ENCODE peak calls at places on chromosomes 2 and 18, in seven cellular contexts. C is K562, E is H1, I is HepG2, D is SK-N-SH, Z is HCT116, A is Panc1. H is an unnamed sample.

GRCh38 chr2:170113168-170113567 is 64.8 kb upstream of the MYO3B start:
- DNase-seq in C (no peak), E (no peak), I (no peak), D (no peak), Z (no peak), A (no peak), H (no peak)

GRCh38 chr18:48790869-48791635 is 159.7 kb downstream of the SMAD7 start:
- DNase-seq in C (no peak), E (no peak), I (no peak), D (no peak), Z (no peak), A (no peak), H (no peak)

GRCh38 chr2:60530228-60530627 is 23.2 kb downstream of the BCL11A start:
- DNase-seq in C (no peak), E (no peak), I (no peak), D (peak), Z (no peak), A (no peak), H (no peak)

GRCh38 chr18:812673-813404 is 797 bp upstream of the YES1 start:
- DNase-seq in C (peak), E (no peak), I (peak), D (peak), Z (peak), A (peak), H (peak)

GRCh38 chr2:30530346-30530745 is 83.3 kb downstream of the LCLAT1 start:
- DNase-seq in C (no peak), E (no peak), I (no peak), D (no peak), Z (no peak), A (no peak), H (no peak)

GRCh38 chr2:108570416-108570815 is 36.1 kb downstream of the LIMS1 start:
- DNase-seq in C (peak), E (no peak), I (no peak), D (no peak), Z (no peak), A (no peak), H (no peak)

GRCh38 chr2:65366595-65367125 is 65.7 kb downstream of the SPRED2 start:
- DNase-seq in C (peak), E (no peak), I (peak), D (no peak), Z (peak), A (peak), H (peak)

GRCh38 chr2:12684471-12684936 is 32.2 kb upstream of the TRIB2 start:
- DNase-seq in C (no peak), E (no peak), I (no peak), D (no peak), Z (no peak), A (no peak), H (no peak)

GRCh38 chr2:45409677-45410076 is 201.4 kb downstream of the SRBD1 start:
- DNase-seq in C (no peak), E (no peak), I (no peak), D (no peak), Z (no peak), A (no peak), H (no peak)

GRCh38 chr2:46887028-46887885 is 28.3 kb downstream of the MCFD2 start:
- DNase-seq in C (no peak), E (no peak), I (no peak), D (no peak), Z (no peak), A (no peak), H (no peak)

GRCh38 chr18:72086421-72086820 is 457.7 kb downstream of the CBLN2 start:
- DNase-seq in C (peak), E (no peak), I (peak), D (no peak), Z (no peak), A (no peak), H (no peak)

GRCh38 chr2:18630101-18630500 is 40.7 kb upstream of the NT5C1B start:
- DNase-seq in C (no peak), E (no peak), I (no peak), D (no peak), Z (no peak), A (no peak), H (no peak)

GRCh38 chr2:63434024-63434423 is 154.3 kb downstream of the WDPCP start:
- DNase-seq in C (no peak), E (no peak), I (no peak), D (no peak), Z (no peak), A (no peak), H (no peak)

GRCh38 chr2:174750923-174751441 is 13.3 kb downstream of the CHRNA1 start:
- DNase-seq in C (no peak), E (no peak), I (no peak), D (no peak), Z (no peak), A (no peak), H (peak)

GRCh38 chr2:62627667-62628066 is 77.8 kb upstream of the EHBP1 start:
- DNase-seq in C (no peak), E (peak), I (peak), D (no peak), Z (no peak), A (no peak), H (no peak)

GRCh38 chr2:239916205-239917127 is 108.7 kb downstream of the NDUFA10 start:
- DNase-seq in C (no peak), E (no peak), I (no peak), D (no peak), Z (no peak), A (no peak), H (no peak)

GRCh38 chr18:13680612-13681011 is 45.7 kb downstream of the FAM210A start:
- DNase-seq in C (peak), E (peak), I (peak), D (peak), Z (peak), A (no peak), H (no peak)

GRCh38 chr2:202612145-202612544 is 22.6 kb upstream of the FAM117B start:
- DNase-seq in C (no peak), E (no peak), I (no peak), D (no peak), Z (no peak), A (no peak), H (no peak)

GRCh38 chr18:31321719-31322118 is 3.8 kb downstream of the DSG1 start:
- DNase-seq in C (no peak), E (no peak), I (no peak), D (no peak), Z (no peak), A (no peak), H (no peak)

GRCh38 chr2:180416553-180417113 is 409.5 kb upstream of the CWC22 start:
- DNase-seq in C (no peak), E (no peak), I (no peak), D (no peak), Z (no peak), A (no peak), H (no peak)

GRCh38 chr2:168948621-168949212 is 47.6 kb downstream of the G6PC2 start:
- DNase-seq in C (peak), E (no peak), I (peak), D (no peak), Z (no peak), A (peak), H (no peak)

GRCh38 chr2:206274434-206275273 is at the start of gene ZDBF2:
- DNase-seq in C (peak), E (no peak), I (no peak), D (peak), Z (no peak), A (no peak), H (no peak)

GRCh38 chr2:200738590-200738989 is 73.1 kb upstream of the BZW1 start:
- DNase-seq in C (no peak), E (no peak), I (no peak), D (no peak), Z (no peak), A (no peak), H (no peak)

GRCh38 chr2:161030260-161031063 is 129.8 kb upstream of the TANK start:
- DNase-seq in C (no peak), E (no peak), I (peak), D (no peak), Z (no peak), A (no peak), H (no peak)

GRCh38 chr2:20609349-20609994 is 41.4 kb downstream of the HS1BP3 start:
- DNase-seq in C (peak), E (no peak), I (peak), D (no peak), Z (no peak), A (no peak), H (no peak)

GRCh38 chr2:212843409-212844199 is 305.0 kb upstream of the ERBB4 start:
- DNase-seq in C (no peak), E (no peak), I (no peak), D (no peak), Z (no peak), A (no peak), H (no peak)

GRCh38 chr2:240467659-240468299 is 32.3 kb downstream of the GPC1 start:
- DNase-seq in C (no peak), E (no peak), I (no peak), D (peak), Z (no peak), A (no peak), H (no peak)

GRCh38 chr2:238239552-238239871 is 326 bp downstream of the HES6 start:
- DNase-seq in C (no peak), E (no peak), I (no peak), D (no peak), Z (no peak), A (no peak), H (no peak)

GRCh38 chr18:79480171-79480981 is 84.6 kb downstream of the NFATC1 start:
- DNase-seq in C (no peak), E (no peak), I (no peak), D (no peak), Z (no peak), A (no peak), H (no peak)

GRCh38 chr2:191617589-191617988 is 60.3 kb upstream of the NABP1 start:
- DNase-seq in C (no peak), E (no peak), I (no peak), D (no peak), Z (no peak), A (no peak), H (peak)

GRCh38 chr2:227117852-227118251 is 46.2 kb downstream of the COL4A4 start:
- DNase-seq in C (no peak), E (no peak), I (no peak), D (no peak), Z (no peak), A (no peak), H (no peak)

GRCh38 chr2:50529600-50530218 is 502.2 kb downstream of the NRXN1 start:
- DNase-seq in C (peak), E (no peak), I (peak), D (peak), Z (peak), A (peak), H (no peak)

GRCh38 chr2:72826156-72826477 is 284 bp upstream of the EXOC6B start:
- DNase-seq in C (no peak), E (no peak), I (no peak), D (no peak), Z (no peak), A (no peak), H (no peak)

GRCh38 chr18:23591011-23591410 is 4.7 kb upstream of the NPC1 start:
- DNase-seq in C (no peak), E (no peak), I (no peak), D (no peak), Z (no peak), A (no peak), H (no peak)

GRCh38 chr2:178069551-178069950 is 3.0 kb downstream of the PDE11A start:
- DNase-seq in C (peak), E (no peak), I (no peak), D (no peak), Z (no peak), A (no peak), H (no peak)

GRCh38 chr2:241161646-241162281 is 11.5 kb downstream of the PPP1R7 start:
- DNase-seq in C (no peak), E (no peak), I (no peak), D (no peak), Z (no peak), A (no peak), H (no peak)

GRCh38 chr2:186884585-186884984 is 35.6 kb upstream of the ZSWIM2 start:
- DNase-seq in C (peak), E (no peak), I (no peak), D (peak), Z (no peak), A (no peak), H (no peak)

GRCh38 chr2:186883666-186884065 is 34.7 kb upstream of the ZSWIM2 start:
- DNase-seq in C (peak), E (no peak), I (no peak), D (no peak), Z (no peak), A (no peak), H (no peak)

GRCh38 chr2:186891219-186891621 is 42.2 kb upstream of the ZSWIM2 start:
- DNase-seq in C (no peak), E (no peak), I (no peak), D (no peak), Z (peak), A (no peak), H (no peak)

GRCh38 chr2:186889291-186889886 is 40.4 kb upstream of the ZSWIM2 start:
- DNase-seq in C (no peak), E (no peak), I (no peak), D (no peak), Z (no peak), A (no peak), H (no peak)

DNA sequence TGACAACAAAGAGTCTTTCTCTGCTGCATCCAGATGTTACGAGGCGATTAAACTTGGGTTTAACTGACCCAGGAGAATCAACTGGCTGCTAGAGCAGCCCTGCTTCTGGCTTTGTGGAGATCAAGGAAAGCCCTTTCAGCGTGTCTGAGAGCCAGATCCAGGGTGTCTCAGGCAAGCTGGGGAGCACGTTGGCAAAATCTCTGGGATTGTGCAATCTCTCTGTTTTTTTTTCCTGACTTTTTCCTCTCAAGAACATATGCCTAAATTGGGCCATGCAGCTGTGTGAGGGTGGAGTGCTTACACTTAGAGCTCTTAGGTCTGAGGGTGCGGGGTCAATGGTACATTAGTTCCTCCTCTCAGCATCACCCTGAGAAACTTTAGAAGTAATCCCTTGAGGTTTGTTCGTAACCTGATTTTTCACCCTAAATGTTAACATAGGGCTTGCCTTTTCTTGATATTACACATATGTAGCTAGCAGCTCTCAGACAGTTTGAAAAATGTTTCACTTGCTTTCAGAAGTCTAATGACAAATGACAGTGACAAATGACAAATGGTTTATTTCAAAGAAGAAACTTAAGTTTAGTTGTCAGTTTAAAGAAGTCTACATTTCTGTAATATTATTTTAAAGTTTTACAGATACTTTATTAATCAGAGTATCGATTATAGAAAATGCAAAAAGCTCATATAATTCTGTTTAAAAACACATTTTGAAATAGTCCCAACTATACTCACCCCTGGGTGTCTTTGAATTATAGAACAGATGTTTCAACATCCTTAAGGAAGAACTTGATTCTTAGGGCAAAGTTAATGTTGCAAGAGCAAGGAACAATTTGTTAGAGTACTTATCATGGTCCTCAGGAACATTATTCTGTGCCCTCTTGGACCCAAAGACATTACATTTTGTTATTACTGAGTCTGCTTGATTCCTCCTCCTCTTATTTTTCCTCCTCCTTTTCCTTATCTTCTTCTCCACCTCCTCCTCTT is 38.4 kb upstream of the ZSWIM2 start:
- DNase-seq in C (peak), E (no peak), I (no peak), D (no peak), Z (no peak), A (no peak), H (peak)
- TF ChIP-seq SIN3A in C (no peak), E (no peak), I (no peak), D (no peak), Z (no peak), A (no peak), H (no peak)

DNA sequence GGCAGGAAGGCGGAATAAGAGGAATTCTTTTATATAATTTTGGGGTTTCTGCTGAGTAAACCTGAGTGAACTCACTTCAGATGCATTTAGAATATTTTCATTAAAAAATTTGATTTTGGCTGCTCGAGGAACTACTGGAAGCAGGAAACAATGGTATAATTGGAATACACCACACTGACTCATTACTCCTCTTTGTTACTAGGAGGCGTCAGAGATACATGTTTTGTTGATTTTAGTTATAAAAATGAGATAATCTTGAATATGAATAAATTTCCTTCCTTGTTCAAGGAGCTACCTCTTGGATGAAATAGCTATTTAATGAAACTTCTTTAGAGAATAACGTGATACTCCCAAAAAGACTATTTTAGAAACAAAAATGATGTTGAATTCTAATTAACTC is 97.4 kb downstream of the ANKRD36 start:
- DNase-seq in C (no peak), E (no peak), I (no peak), D (no peak), Z (no peak), A (no peak), H (no peak)
- TF ChIP-seq SIN3A in C (no peak), E (no peak), I (no peak), D (no peak), Z (no peak), A (no peak), H (no peak)

DNA sequence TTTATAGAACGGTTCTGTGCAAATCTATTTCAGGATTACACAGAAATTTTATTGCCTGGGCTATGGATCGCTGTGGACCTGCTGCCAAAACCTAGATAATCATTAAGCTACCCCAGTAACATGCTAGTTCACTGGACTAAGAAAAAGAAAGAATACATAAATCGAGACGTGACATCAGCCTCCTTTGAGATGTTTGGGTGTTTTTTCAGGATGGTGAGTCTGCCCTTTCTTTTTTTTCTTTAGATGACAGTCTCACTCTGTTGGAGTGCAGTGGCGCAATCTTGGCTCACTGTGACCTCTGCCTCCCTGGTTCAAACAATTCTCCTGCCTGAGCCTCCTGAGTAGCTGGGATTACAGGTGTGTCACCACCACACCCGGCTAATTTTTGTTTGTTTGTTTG is 52.0 kb downstream of the FHOD3 start:
- DNase-seq in C (no peak), E (no peak), I (no peak), D (no peak), Z (no peak), A (no peak), H (no peak)
- TF ChIP-seq SIN3A in C (no peak), E (no peak), I (no peak), D (no peak), Z (no peak), A (no peak), H (no peak)

GRCh38 chr2:86221066-86221684 is 21.9 kb downstream of the MRPL35 start:
- DNase-seq in C (peak), E (no peak), I (peak), D (peak), Z (peak), A (peak), H (no peak)
- TF ChIP-seq SIN3A in C (no peak), E (no peak), I (no peak), D (no peak), Z (no peak), A (no peak), H (no peak)

GRCh38 chr2:134247679-134248078 is 6.2 kb upstream of the MGAT5 start:
- DNase-seq in C (no peak), E (no peak), I (no peak), D (no peak), Z (no peak), A (no peak), H (no peak)
- TF ChIP-seq SIN3A in C (no peak), E (no peak), I (no peak), D (no peak), Z (no peak), A (no peak), H (no peak)